ENCODE peak calls at places on chromosomes 13 and 19, in seven cellular contexts. N is esophagus muscularis mucosa, V is tibial nerve, Z is sigmoid colon, B is A549, E is H1, T is esophagus squamous epithelium. L is an unnamed sample.

GRCh38 chr19:6333439-6333838 is at the start of gene ACER1:
- DNase-seq in T (no peak), E (no peak), Z (no peak), N (no peak), B (no peak), V (no peak), L (no peak)

GRCh38 chr13:106619688-106620555 is 52.0 kb upstream of the ARGLU1 start:
- DNase-seq in V (no peak), B (peak), E (no peak), N (no peak), Z (no peak), T (no peak), L (no peak)

GRCh38 chr13:43143591-43143990 is 120.2 kb downstream of the DNAJC15 start:
- DNase-seq in T (no peak), Z (no peak), E (no peak), N (no peak), V (no peak), B (no peak), L (no peak)

GRCh38 chr19:51714848-51715247 is 8.9 kb downstream of the HAS1 start:
- DNase-seq in B (no peak), Z (no peak), E (no peak), T (no peak), V (no peak), N (no peak), L (no peak)

GRCh38 chr19:23366437-23366836 is 28.8 kb downstream of the ZNF91 start:
- DNase-seq in T (no peak), E (no peak), V (no peak), N (no peak), B (no peak), Z (no peak), L (no peak)

GRCh38 chr13:41004875-41005693 is 14.0 kb downstream of the ELF1 start:
- DNase-seq in B (no peak), N (no peak), Z (no peak), T (no peak), E (no peak), V (no peak), L (no peak)

GRCh38 chr13:90103099-90103784 is 1244.2 kb upstream of the MIR17HG start:
- DNase-seq in V (no peak), N (no peak), E (no peak), Z (no peak), B (no peak), T (no peak), L (no peak)

GRCh38 chr19:40366697-40367561 is 18.4 kb downstream of the PLD3 start:
- DNase-seq in Z (no peak), B (peak), V (no peak), T (no peak), N (no peak), E (peak), L (no peak)

GRCh38 chr13:22173605-22174004 is 502.7 kb downstream of the FGF9 start:
- DNase-seq in T (no peak), B (peak), V (no peak), E (no peak), Z (no peak), N (no peak), L (no peak)

GRCh38 chr13:97425570-97425969 is 8.4 kb upstream of the RAP2A start:
- DNase-seq in Z (no peak), T (no peak), V (no peak), B (no peak), E (no peak), N (no peak), L (no peak)

GRCh38 chr19:53621885-53622710 is 9.7 kb upstream of the DPRX start:
- DNase-seq in N (no peak), T (no peak), V (no peak), Z (no peak), E (no peak), B (peak), L (no peak)

GRCh38 chr19:51525731-51526130 is 5.7 kb downstream of the SIGLEC6 start:
- DNase-seq in Z (no peak), T (no peak), E (no peak), V (no peak), B (no peak), N (no peak), L (no peak)

GRCh38 chr13:114049626-114050101 is 75.8 kb upstream of the C13orf46 start:
- DNase-seq in N (no peak), T (no peak), V (no peak), B (no peak), Z (no peak), E (no peak), L (no peak)
- H3K27ac ChIP-seq in N (no peak), T (no peak), V (no peak), B (no peak), Z (no peak), E (no peak), L (no peak)

DNA sequence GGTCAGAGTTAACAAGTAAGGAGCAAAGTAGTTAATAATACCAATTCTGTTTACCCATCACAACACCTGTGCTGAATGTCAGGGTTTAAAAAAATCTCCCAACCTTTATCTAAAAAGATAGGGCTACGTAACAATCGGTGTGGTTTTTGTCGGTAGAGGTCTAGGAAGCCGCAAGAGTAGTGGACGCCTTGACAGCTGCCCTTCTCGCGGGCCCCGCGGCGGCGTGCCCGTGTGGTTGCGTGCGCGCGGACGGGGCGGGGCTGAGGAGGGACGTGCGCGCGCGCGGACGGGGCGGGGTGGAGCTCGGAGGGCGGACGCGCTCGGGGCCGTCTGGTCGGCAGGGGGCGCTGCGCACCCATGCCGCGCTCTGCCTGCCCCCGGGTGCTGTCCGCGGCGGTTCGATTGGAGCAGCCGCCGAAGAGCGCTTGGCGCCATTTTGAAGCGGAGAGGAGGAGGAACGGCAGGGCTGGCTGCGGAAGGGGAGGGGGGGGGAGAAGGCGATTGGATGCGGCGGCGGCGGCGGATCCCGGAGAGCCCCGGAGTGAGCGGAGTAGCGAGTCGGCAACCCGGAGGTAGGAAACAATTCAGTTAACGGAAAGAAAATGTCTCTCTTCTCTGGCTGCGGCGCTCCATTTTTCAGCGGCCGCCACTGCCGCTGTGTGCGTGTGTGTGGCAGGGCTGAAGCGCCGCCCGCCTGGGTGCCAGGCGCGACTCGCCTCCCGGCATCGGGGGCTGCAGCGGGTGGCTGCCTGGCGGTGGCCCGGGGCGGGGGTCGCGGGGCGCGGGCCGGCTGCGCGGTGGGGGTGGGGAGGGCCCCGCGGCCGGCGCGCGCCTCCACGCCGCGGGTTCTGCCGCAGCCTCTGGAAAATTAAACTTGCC is at the start of gene PDS5B:
- DNase-seq in B (peak), E (peak), N (peak), Z (peak), V (peak), T (peak), L (peak)
- TF ChIP-seq POLR2A in B (no peak), E (peak), N (peak), Z (peak), V (peak), T (peak), L (peak)

GRCh38 chr13:49053899-49054298 is 78.2 kb downstream of the FNDC3A start:
- DNase-seq in E (no peak), N (no peak), V (no peak), T (no peak), B (no peak), Z (no peak), L (no peak)
- H3K27ac ChIP-seq in E (no peak), N (no peak), V (no peak), T (no peak), B (no peak), Z (no peak), L (no peak)

GRCh38 chr19:49950956-49951526 is 9.9 kb downstream of the SIGLEC11 start:
- DNase-seq in V (no peak), Z (no peak), N (no peak), T (no peak), B (no peak), E (no peak), L (no peak)

GRCh38 chr19:49952906-49953305 is 8.1 kb downstream of the SIGLEC11 start:
- DNase-seq in Z (no peak), T (no peak), E (no peak), B (no peak), V (no peak), N (no peak), L (no peak)

GRCh38 chr19:49951806-49952474 is 9.0 kb downstream of the SIGLEC11 start:
- DNase-seq in Z (no peak), E (no peak), N (no peak), V (no peak), T (no peak), B (no peak), L (no peak)

GRCh38 chr19:49953376-49953775 is 7.6 kb downstream of the SIGLEC11 start:
- DNase-seq in Z (no peak), N (no peak), E (no peak), B (no peak), T (no peak), V (no peak), L (no peak)

GRCh38 chr19:49952475-49952829 is 8.5 kb downstream of the SIGLEC11 start:
- DNase-seq in N (no peak), T (no peak), V (no peak), E (no peak), B (no peak), Z (no peak), L (no peak)
- TF ChIP-seq POLR2A in N (no peak), T (no peak), V (no peak), E (no peak), B (no peak), Z (no peak), L (no peak)